ENCODE peak calls at places on chromosomes 2 and 18, in six cellular contexts. I, R, B, S, G and H are unnamed samples. For H3K4me1 and H3K27me3, the result is how much of the 10 kb centered on the place peaks cover.

GRCh38 chr18:48138660-48139426 is 208.4 kb upstream of the SMAD2 start:
- DNase-seq in R (no peak), I (no peak), G (no peak), B (no peak), S (no peak), H (no peak)

GRCh38 chr2:84306361-84306760 is 152.7 kb downstream of the SUCLG1 start:
- DNase-seq in S (no peak), B (no peak), G (no peak), R (no peak), I (no peak), H (no peak)

GRCh38 chr2:177673602-177674595 is 281.3 kb downstream of the AGPS start:
- DNase-seq in R (peak), G (no peak), S (no peak), I (no peak), B (no peak), H (no peak)

GRCh38 chr18:50203801-50204604 is 9.1 kb upstream of the MYO5B start:
- DNase-seq in R (peak), G (no peak), B (no peak), S (no peak), I (no peak), H (no peak)

GRCh38 chr2:241161646-241162281 is 11.5 kb downstream of the PPP1R7 start:
- DNase-seq in B (peak), G (peak), S (peak), I (no peak), R (no peak), H (no peak)

GRCh38 chr2:186058604-186059003 is 320.0 kb downstream of the FSIP2 start:
- DNase-seq in I (no peak), B (no peak), S (no peak), R (no peak), G (no peak), H (no peak)

GRCh38 chr18:54173250-54173649 is 51.2 kb downstream of the MBD2 start:
- DNase-seq in R (no peak), B (no peak), G (no peak), S (no peak), I (no peak), H (no peak)

GRCh38 chr2:47632754-47633153 is 150.2 kb upstream of the MSH6 start:
- DNase-seq in I (no peak), S (no peak), G (no peak), B (no peak), R (no peak), H (peak)

GRCh38 chr2:155842103-155842502 is 490.4 kb downstream of the NR4A2 start:
- DNase-seq in G (no peak), I (no peak), S (no peak), R (no peak), B (peak), H (no peak)

GRCh38 chr2:72028351-72028995 is 119.2 kb downstream of the CYP26B1 start:
- DNase-seq in S (no peak), I (no peak), G (no peak), R (no peak), B (no peak), H (peak)

GRCh38 chr2:172251231-172251630 is 148.5 kb upstream of the DLX2 start:
- DNase-seq in I (no peak), S (no peak), B (peak), R (no peak), G (no peak), H (no peak)

GRCh38 chr2:222859786-222860726 is 780 bp upstream of the ACSL3 start:
- DNase-seq in B (peak), S (peak), G (peak), I (peak), R (peak), H (peak)

GRCh38 chr2:236172866-236173733 is 4.9 kb upstream of the GBX2 start:
- DNase-seq in S (no peak), B (no peak), R (peak), G (no peak), I (no peak), H (peak)

GRCh38 chr2:46502291-46502690 is 22.9 kb downstream of the TMEM247 start:
- DNase-seq in B (no peak), R (no peak), G (no peak), I (no peak), S (no peak), H (no peak)

DNA sequence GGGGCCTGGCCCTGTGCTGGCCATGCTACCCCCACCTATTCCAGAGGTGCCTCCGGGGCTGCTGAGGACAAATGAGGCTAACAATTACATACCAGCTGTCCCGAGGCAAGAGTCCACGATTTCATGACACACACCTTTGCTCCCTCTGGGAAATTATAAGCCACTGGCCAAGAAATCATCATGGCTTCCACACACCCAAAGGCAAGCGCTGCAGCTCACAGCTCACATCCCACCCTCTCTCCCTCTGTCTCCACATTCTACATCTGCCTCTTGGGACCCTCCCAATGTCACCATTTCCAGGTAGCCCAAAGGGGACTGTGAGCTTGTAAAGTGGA is 134.4 kb downstream of the HDAC4 start:
- DNase-seq in I (no peak), S (no peak), B (no peak), G (no peak), R (no peak), H (no peak)
- H3K4me1 ChIP-seq in I (half or more), S (under half), B (under half), G (half or more), R (under half), H (half or more)

GRCh38 chr2:209753020-209753419 is 18.6 kb upstream of the UNC80 start:
- DNase-seq in B (no peak), I (no peak), R (no peak), G (no peak), S (no peak), H (no peak)
- H3K27me3 ChIP-seq in B (under half), I (under half), R (under half), G (under half), S (under half), H (under half)

DNA sequence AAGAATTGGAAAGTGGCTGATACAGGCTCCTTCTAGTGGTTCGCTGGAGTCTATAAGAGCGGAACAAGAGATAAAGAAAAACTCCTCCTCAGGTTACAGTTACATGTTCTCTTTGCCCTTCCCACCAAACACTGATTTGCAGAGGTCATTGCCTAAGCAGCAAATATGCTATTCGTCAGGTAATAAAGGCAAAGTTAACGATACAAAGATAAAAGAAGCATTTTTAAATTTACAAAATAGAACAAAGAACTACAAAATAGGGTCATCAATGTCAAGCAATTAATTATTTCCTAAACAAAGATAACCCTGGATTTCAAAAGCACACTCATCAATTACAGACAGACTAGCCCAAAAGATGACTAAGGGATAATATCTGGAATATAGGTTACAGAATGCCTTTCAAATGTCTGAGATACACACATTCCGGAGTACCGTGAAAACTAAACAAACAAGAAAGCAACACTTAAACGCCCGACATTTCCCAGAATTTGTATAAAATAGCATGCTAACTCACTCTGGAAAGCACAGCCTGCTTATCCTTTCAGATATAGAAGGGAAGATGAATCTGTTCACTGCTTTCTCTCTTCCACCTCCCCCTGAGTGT is 186.4 kb downstream of the MREG start:
- DNase-seq in G (no peak), R (peak), I (no peak), S (no peak), B (no peak), H (no peak)
- H3K4me3 ChIP-seq in G (no peak), R (peak), I (no peak), S (no peak), B (no peak), H (no peak)

GRCh38 chr2:121501554-121501953 is 29.1 kb upstream of the RNU4ATAC start:
- DNase-seq in I (no peak), B (peak), G (no peak), R (no peak), S (no peak), H (no peak)
- H3K4me1 ChIP-seq in I (under half), B (half or more), G (under half), R (under half), S (under half), H (under half)

GRCh38 chr2:88866756-88867155 is 175.3 kb downstream of the RPIA start:
- DNase-seq in I (no peak), S (no peak), B (no peak), G (no peak), R (no peak), H (no peak)
- H3K27me3 ChIP-seq in I (under half), S (under half), B (under half), G (under half), R (under half), H (under half)

DNA sequence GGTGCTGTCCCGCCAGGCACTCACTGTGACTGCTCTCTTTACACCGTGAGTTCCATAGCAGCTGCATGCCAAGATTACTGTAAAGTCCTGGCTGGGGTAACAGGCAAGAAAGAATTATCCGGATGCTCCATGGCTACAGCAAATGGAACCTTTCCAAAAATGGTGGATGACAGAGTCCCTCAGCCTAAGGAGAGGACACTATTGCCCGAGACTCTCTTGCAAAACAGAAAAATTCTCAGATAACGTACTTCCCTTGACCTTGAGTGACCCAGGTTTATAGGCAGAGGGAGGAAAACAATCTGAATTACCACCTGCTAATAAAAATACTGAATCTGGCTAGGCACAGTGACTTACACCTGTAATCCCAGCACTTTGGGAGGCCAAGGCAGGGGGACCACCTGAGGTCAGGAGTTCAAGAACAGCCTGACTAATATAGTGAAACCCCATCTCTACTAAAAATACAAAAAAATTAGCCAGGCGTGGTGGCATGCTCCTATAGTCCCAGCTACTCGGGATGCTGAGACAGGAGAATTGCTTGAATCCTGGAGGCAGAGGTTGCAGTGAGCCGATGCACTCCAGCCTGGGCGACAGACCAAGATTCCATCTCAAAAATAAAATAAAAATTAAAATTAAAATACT is 4.5 kb downstream of the CYS1 start:
- DNase-seq in B (no peak), G (no peak), I (no peak), S (no peak), R (no peak), H (no peak)
- H3K4me3 ChIP-seq in B (no peak), G (no peak), I (no peak), S (no peak), R (no peak), H (no peak)

GRCh38 chr2:96261328-96262003 is 4.3 kb downstream of the TMEM127 start:
- DNase-seq in S (no peak), B (no peak), R (peak), I (no peak), G (no peak), H (no peak)
- H3K4me1 ChIP-seq in S (under half), B (under half), R (half or more), I (half or more), G (half or more), H (half or more)

GRCh38 chr2:70793450-70793849 is 3.0 kb upstream of the FIGLA start:
- DNase-seq in B (no peak), G (no peak), R (no peak), S (no peak), I (no peak), H (no peak)
- H3K27me3 ChIP-seq in B (under half), G (under half), R (under half), S (under half), I (under half), H (under half)

GRCh38 chr2:228652366-228652765 is 470.9 kb upstream of the SPHKAP start:
- DNase-seq in R (no peak), B (no peak), I (no peak), S (no peak), G (no peak), H (no peak)

GRCh38 chr2:228648541-228648940 is 467.1 kb upstream of the SPHKAP start:
- DNase-seq in B (no peak), S (no peak), R (no peak), G (no peak), I (no peak), H (no peak)

GRCh38 chr2:228649447-228649846 is 468.0 kb upstream of the SPHKAP start:
- DNase-seq in B (no peak), R (no peak), G (no peak), I (no peak), S (no peak), H (no peak)

GRCh38 chr2:228646061-228646460 is 464.6 kb upstream of the SPHKAP start:
- DNase-seq in I (no peak), S (no peak), G (no peak), B (no peak), R (no peak), H (no peak)

GRCh38 chr2:228649876-228650275 is 468.4 kb upstream of the SPHKAP start:
- DNase-seq in R (no peak), G (no peak), S (no peak), B (no peak), I (no peak), H (no peak)
- H3K4me3 ChIP-seq in R (no peak), G (no peak), S (no peak), B (no peak), I (no peak), H (no peak)